ENCODE peak calls at places on chromosomes 6 and 20, in five cellular contexts. Y, D, E, F and U are unnamed samples.
A peak's percentile ranks its signal among the peaks of the same experiment; 100 is the strongest.

GRCh38 chr6:62013719-62014118 is 272.3 kb downstream of the KHDRBS2 start:
- DNase-seq in Y (no peak), E (no peak), D (no peak), F (no peak), U (no peak)

GRCh38 chr6:108741346-108741989 is 106.8 kb upstream of the ARMC2 start:
- DNase-seq in F (no peak), E (no peak), Y (no peak), D (no peak), U (no peak)

GRCh38 chr6:41548098-41548840 is 2.1 kb downstream of the FOXP4 start:
- DNase-seq in E (no peak), F (no peak), D (no peak), Y (no peak), U (no peak)

GRCh38 chr6:23413327-23414203 is 712.5 kb upstream of the NRSN1 start:
- DNase-seq in E (peak; percentile 66), D (no peak), F (peak; percentile 50), Y (no peak), U (no peak)

GRCh38 chr6:7507600-7507999 is 33.9 kb upstream of the DSP start:
- DNase-seq in E (no peak), D (no peak), F (no peak), Y (no peak), U (no peak)

GRCh38 chr6:79969784-79970183 is 22.4 kb upstream of the ELOVL4 start:
- DNase-seq in F (no peak), D (no peak), Y (no peak), E (no peak), U (no peak)

GRCh38 chr6:43129434-43130194 is 41.5 kb upstream of the SRF start:
- DNase-seq in E (peak; percentile 35), D (no peak), F (peak; percentile 42), Y (peak; percentile 71), U (no peak)

GRCh38 chr6:158991017-158991723 is 8.8 kb downstream of the RSPH3 start:
- DNase-seq in Y (peak; percentile 51), E (no peak), F (no peak), D (peak; percentile 63), U (no peak)

GRCh38 chr20:14712302-14712739 is 374.9 kb upstream of the FLRT3 start:
- DNase-seq in F (peak; percentile 80), D (no peak), Y (peak; percentile 93), E (peak; percentile 67), U (peak; percentile 15)

GRCh38 chr6:46583711-46584110 is 68.9 kb downstream of the CYP39A1 start:
- DNase-seq in E (no peak), F (no peak), Y (no peak), D (no peak), U (no peak)

GRCh38 chr6:166638566-166638965 is 11.5 kb upstream of the RPS6KA2 start:
- DNase-seq in F (no peak), E (no peak), Y (no peak), D (no peak), U (no peak)
- H2BK15ac ChIP-seq in F (no peak overlapping the region), E (no peak overlapping the region), Y (no peak overlapping the region), D (no peak overlapping the region), U (no peak overlapping the region)

GRCh38 chr6:73461537-73462350 is at the start of gene MTO1:
- DNase-seq in F (peak; percentile 95), D (peak; percentile 80), E (peak; percentile 90), Y (peak; percentile 91), U (peak; percentile 60)

GRCh38 chr6:73455865-73456629 is 4.0 kb upstream of the CGAS start:
- DNase-seq in D (no peak), E (peak; percentile 41), Y (no peak), F (peak; percentile 30), U (no peak)

GRCh38 chr6:73460044-73460443 is 1.5 kb upstream of the MTO1 start:
- DNase-seq in Y (no peak), F (no peak), E (no peak), D (no peak), U (no peak)
- H3K4me2 ChIP-seq in Y (no peak overlapping the region), F (no peak overlapping the region), E (no peak overlapping the region), D (no peak overlapping the region), U (no peak overlapping the region)

DNA sequence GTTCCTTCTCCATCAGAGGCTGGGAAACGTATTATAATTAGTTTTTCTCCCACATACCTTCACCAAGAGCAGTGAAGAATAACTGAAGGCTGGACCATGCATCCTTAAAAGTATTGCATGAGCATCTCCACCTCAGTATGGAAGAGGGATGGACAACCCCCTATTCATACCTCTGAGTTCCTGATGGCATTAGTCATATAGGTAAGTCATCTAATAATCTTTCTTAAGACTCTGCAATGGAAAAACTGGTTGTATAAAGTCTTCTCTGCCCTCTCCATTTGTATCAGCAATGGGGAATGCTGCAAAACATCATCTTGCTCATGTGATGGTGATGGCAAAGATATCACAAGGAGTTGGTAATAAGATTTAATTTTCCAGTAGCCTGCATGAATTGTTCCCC is 24.5 kb downstream of the PGM3 start:
- DNase-seq in D (no peak), Y (no peak), F (no peak), E (no peak), U (no peak)
- H2BK15ac ChIP-seq in D (no peak overlapping the region), Y (no peak overlapping the region), F (no peak overlapping the region), E (no peak overlapping the region), U (no peak overlapping the region)

GRCh38 chr20:58025233-58025632 is 203.2 kb downstream of the ANKRD60 start:
- DNase-seq in D (no peak), E (no peak), F (no peak), Y (no peak), U (no peak)

GRCh38 chr20:58022711-58023110 is 205.7 kb downstream of the ANKRD60 start:
- DNase-seq in F (no peak), Y (no peak), E (no peak), D (no peak), U (no peak)

GRCh38 chr20:58023346-58023745 is 205.1 kb downstream of the ANKRD60 start:
- DNase-seq in E (no peak), F (no peak), D (no peak), Y (no peak), U (no peak)

GRCh38 chr20:58023781-58024180 is 204.7 kb downstream of the ANKRD60 start:
- DNase-seq in D (no peak), F (no peak), Y (no peak), E (no peak), U (no peak)

GRCh38 chr20:58024241-58024721 is 204.2 kb downstream of the ANKRD60 start:
- DNase-seq in Y (no peak), E (no peak), D (no peak), F (no peak), U (no peak)
- H3K4me2 ChIP-seq in Y (no peak overlapping the region), E (no peak overlapping the region), D (no peak overlapping the region), F (no peak overlapping the region), U (no peak overlapping the region)